ENCODE peak calls at places on chromosomes 7 and 10, in four cellular contexts. A is choroid plexus epithelial cell; P is stimulated activated CD8-positive, alpha-beta memory T cell treated with anti-CD3 and anti-CD28 coated beads, Interleukin-15, amount 100 ng/mL, for 48 hours; Z is GM20000. K is an unnamed sample.

GRCh38 chr7:90455163-90456030 is 14.0 kb upstream of the PTTG1IP2 start:
- DNase-seq in A (peak), P (no peak), Z (peak), K (peak)

GRCh38 chr7:20928022-20928421 is 141.3 kb upstream of the SP8 start:
- DNase-seq in P (no peak), A (no peak), Z (no peak), K (no peak)

GRCh38 chr10:9275861-9276260 is 1221.4 kb downstream of the GATA3 start:
- DNase-seq in A (no peak), Z (no peak), P (no peak), K (no peak)

GRCh38 chr7:158449942-158450341 is 137.7 kb downstream of the PTPRN2 start:
- DNase-seq in P (no peak), A (no peak), Z (no peak), K (no peak)

GRCh38 chr10:130427216-130427722 is 291.1 kb downstream of the GLRX3 start:
- DNase-seq in Z (no peak), A (no peak), P (no peak), K (no peak)

GRCh38 chr10:48701941-48702340 is 17.3 kb downstream of the WDFY4 start:
- DNase-seq in A (no peak), Z (no peak), P (no peak), K (no peak)

GRCh38 chr10:129689681-129690080 is 222.6 kb downstream of the MGMT start:
- DNase-seq in A (no peak), P (no peak), Z (no peak), K (peak)

GRCh38 chr10:119522747-119523426 is 19.6 kb downstream of the RGS10 start:
- DNase-seq in A (no peak), Z (no peak), P (no peak), K (no peak)

GRCh38 chr7:27994639-27995038 is 186.0 kb downstream of the JAZF1 start:
- DNase-seq in Z (no peak), A (no peak), P (no peak), K (peak)

GRCh38 chr7:157278791-157279678 is 57.8 kb upstream of the DNAJB6 start:
- DNase-seq in Z (peak), P (no peak), A (no peak), K (peak)

GRCh38 chr7:151673216-151673615 is 153.5 kb upstream of the RHEB start:
- DNase-seq in A (no peak), P (no peak), Z (no peak), K (no peak)

GRCh38 chr7:88229302-88229870 is 9.5 kb upstream of the SRI start:
- DNase-seq in Z (no peak), A (no peak), P (no peak), K (no peak)

GRCh38 chr7:18768256-18768655 is 272.7 kb downstream of the HDAC9 start:
- DNase-seq in A (peak), Z (no peak), P (no peak), K (no peak)

GRCh38 chr7:157019718-157020451 is 9.4 kb upstream of the MNX1 start:
- DNase-seq in P (no peak), Z (no peak), A (no peak), K (no peak)

GRCh38 chr10:99993994-99994689 is 15.6 kb downstream of the DNMBP start:
- DNase-seq in A (peak), Z (peak), P (peak), K (no peak)

GRCh38 chr7:11207565-11207964 is 233.9 kb downstream of the PHF14 start:
- DNase-seq in Z (no peak), P (no peak), A (peak), K (no peak)

GRCh38 chr10:3406556-3406955 is 234.0 kb upstream of the PITRM1 start:
- DNase-seq in P (no peak), Z (no peak), A (no peak), K (no peak)

GRCh38 chr7:134845461-134845860 is 66.0 kb downstream of the CALD1 start:
- DNase-seq in A (no peak), Z (peak), P (no peak), K (peak)

GRCh38 chr10:61937631-61938284 is 36.3 kb downstream of the ARID5B start:
- DNase-seq in Z (no peak), P (no peak), A (peak), K (no peak)

GRCh38 chr7:39504963-39505362 is 61.2 kb upstream of the YAE1 start:
- DNase-seq in Z (no peak), P (no peak), A (peak), K (no peak)

GRCh38 chr10:5447071-5447470 is 34.7 kb downstream of the NET1 start:
- DNase-seq in P (no peak), Z (no peak), A (peak), K (peak)

GRCh38 chr7:120703585-120704240 is 154.2 kb downstream of the TSPAN12 start:
- DNase-seq in Z (no peak), A (no peak), P (no peak), K (no peak)

K was measured in dermis microvascular lymphatic vessel endothelial cell.